ENCODE peak calls at places on chromosomes 12 and 14, in eight cellular contexts. I is OCI-LY7, Q is mammary epithelial cell, U is fibroblast of lung, B is heart left ventricle, E is esophagus squamous epithelium, O is right atrium auricular region, V is uterus. L is an unnamed sample.

GRCh38 chr14:70640938-70641547 is 673 bp upstream of the TTC9 start:
- DNase-seq in I (peak; percentile 85), Q (peak; percentile 64), U (peak; percentile 30), B (peak; percentile 62), E (no peak), O (no peak), V (peak; percentile 26), L (peak; percentile 62)

GRCh38 chr12:70822431-70822830 is 98.1 kb downstream of the PTPRR start:
- DNase-seq in I (no peak), Q (no peak), U (no peak), B (no peak), E (no peak), O (no peak), V (no peak), L (no peak)

GRCh38 chr12:124497658-124498057 is 69.8 kb downstream of the NCOR2 start:
- DNase-seq in I (no peak), Q (peak; percentile 68), U (peak; percentile 91), B (peak; percentile 84), E (no peak), O (peak; percentile 93), V (no peak), L (peak; percentile 35)

GRCh38 chr12:4910502-4911315 is 1.0 kb downstream of the KCNA1 start:
- DNase-seq in I (no peak), Q (no peak), U (peak; percentile 5), B (no peak), E (no peak), O (no peak), V (no peak), L (no peak)

GRCh38 chr14:54347044-54347443 is 49.8 kb upstream of the CDKN3 start:
- DNase-seq in I (no peak), Q (no peak), U (no peak), B (no peak), E (no peak), O (no peak), V (no peak), L (no peak)

GRCh38 chr14:56331815-56332214 is 213.6 kb downstream of the PELI2 start:
- DNase-seq in I (no peak), Q (no peak), U (peak; percentile 65), B (no peak), E (no peak), O (no peak), V (no peak), L (no peak)

GRCh38 chr12:111430418-111431353 is 25.0 kb downstream of the SH2B3 start:
- DNase-seq in I (no peak), Q (no peak), U (no peak), B (no peak), E (no peak), O (no peak), V (no peak), L (no peak)

GRCh38 chr14:89444044-89444443 is 27.0 kb upstream of the FOXN3 start:
- DNase-seq in I (peak; percentile 45), Q (no peak), U (no peak), B (no peak), E (no peak), O (no peak), V (no peak), L (no peak)

GRCh38 chr14:67680121-67680602 is 5.7 kb upstream of the VTI1B start:
- DNase-seq in I (no peak), Q (peak; percentile 81), U (peak; percentile 78), B (no peak), E (no peak), O (no peak), V (no peak), L (peak; percentile 56)

GRCh38 chr14:58298477-58298879 is at the start of gene ARID4A:
- DNase-seq in I (no peak), Q (no peak), U (no peak), B (peak; percentile 86), E (peak; percentile 94), O (no peak), V (no peak), L (no peak)

GRCh38 chr14:72618424-72618823 is 275.5 kb downstream of the DPF3 start:
- DNase-seq in I (no peak), Q (no peak), U (no peak), B (no peak), E (no peak), O (no peak), V (no peak), L (no peak)

GRCh38 chr14:59262717-59263469 is 74.4 kb downstream of the DAAM1 start:
- DNase-seq in I (no peak), Q (no peak), U (no peak), B (no peak), E (no peak), O (no peak), V (no peak), L (peak; percentile 61)

GRCh38 chr12:60394680-60395079 is 798.9 kb downstream of the SLC16A7 start:
- DNase-seq in I (no peak), Q (peak; percentile 79), U (peak; percentile 73), B (no peak), E (no peak), O (no peak), V (no peak), L (no peak)

GRCh38 chr12:93750056-93750455 is 72.9 kb downstream of the CRADD start:
- DNase-seq in I (no peak), Q (no peak), U (no peak), B (no peak), E (no peak), O (no peak), V (no peak), L (no peak)

DNA sequence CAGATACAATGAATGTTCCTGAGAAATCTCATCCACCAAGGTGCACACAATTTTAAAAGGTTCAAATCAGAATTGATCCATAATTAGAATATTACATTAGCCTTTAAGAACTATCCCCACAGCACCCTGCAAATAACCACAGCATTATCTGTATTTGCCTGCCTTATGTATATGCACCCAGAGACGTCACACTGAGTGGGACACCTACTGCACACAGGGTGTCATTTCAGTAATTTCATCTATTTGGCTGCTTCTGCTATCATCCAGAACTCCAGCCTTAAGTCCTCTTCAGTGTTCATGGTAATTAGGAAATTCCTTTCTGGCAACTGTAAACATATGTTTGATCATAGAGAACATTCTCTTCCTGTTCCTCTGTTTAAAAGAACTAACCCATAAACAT is 298.4 kb downstream of the SYT1 start:
- DNase-seq in I (no peak), Q (no peak), U (peak; percentile 8), B (no peak), E (no peak), O (no peak), V (no peak), L (no peak)
- H3K4me3 ChIP-seq in I (no peak overlapping the region), Q (no peak overlapping the region), U (no peak overlapping the region), B (no peak overlapping the region), E (no peak overlapping the region), O (no peak overlapping the region), V (no peak overlapping the region), L (no peak overlapping the region)

GRCh38 chr12:53056296-53056695 is 6.4 kb downstream of the TNS2 start:
- DNase-seq in I (no peak), Q (no peak), U (no peak), B (no peak), E (no peak), O (no peak), V (no peak), L (no peak)

GRCh38 chr12:53058674-53059433 is 9.0 kb downstream of the TNS2 start:
- DNase-seq in I (no peak), Q (no peak), U (no peak), B (peak; percentile 65), E (no peak), O (no peak), V (no peak), L (no peak)

GRCh38 chr12:53057816-53058500 is 8.1 kb downstream of the TNS2 start:
- DNase-seq in I (no peak), Q (no peak), U (no peak), B (peak; percentile 44), E (no peak), O (peak; percentile 58), V (no peak), L (peak; percentile 16)

GRCh38 chr12:53055471-53056266 is 5.8 kb downstream of the TNS2 start:
- DNase-seq in I (no peak), Q (no peak), U (no peak), B (no peak), E (no peak), O (peak; percentile 58), V (no peak), L (no peak)

GRCh38 chr12:53056901-53057300 is 7.0 kb downstream of the TNS2 start:
- DNase-seq in I (no peak), Q (no peak), U (no peak), B (no peak), E (no peak), O (no peak), V (no peak), L (no peak)
- H3K27ac ChIP-seq in I (no peak overlapping the region), Q (no peak overlapping the region), U (no peak overlapping the region), B (no peak overlapping the region), E (peak overlapping the region; percentile 96), O (no peak overlapping the region), V (no peak overlapping the region), L (no peak overlapping the region)

GRCh38 chr12:92570056-92570753 is 132.6 kb upstream of the PLEKHG7 start:
- DNase-seq in I (peak; percentile 85), Q (peak; percentile 80), U (peak; percentile 92), B (no peak), E (no peak), O (peak; percentile 73), V (peak; percentile 81), L (peak; percentile 85)
- H3K4me3 ChIP-seq in I (peak overlapping the region; percentile 22), Q (no peak overlapping the region), U (no peak overlapping the region), B (no peak overlapping the region), E (no peak overlapping the region), O (no peak overlapping the region), V (no peak overlapping the region), L (no peak overlapping the region)

GRCh38 chr14:105061428-105062047 is 3.7 kb downstream of the GPR132 start:
- DNase-seq in I (no peak), Q (no peak), U (no peak), B (peak; percentile 85), E (no peak), O (no peak), V (no peak), L (peak; percentile 3)

GRCh38 chr14:105060751-105061427 is 4.3 kb downstream of the GPR132 start:
- DNase-seq in I (peak; percentile 69), Q (no peak), U (no peak), B (no peak), E (no peak), O (no peak), V (no peak), L (peak; percentile 25)

GRCh38 chr14:105059035-105059916 is 6.0 kb downstream of the GPR132 start:
- DNase-seq in I (no peak), Q (no peak), U (no peak), B (no peak), E (no peak), O (no peak), V (no peak), L (no peak)

GRCh38 chr14:105058521-105059034 is 6.7 kb downstream of the GPR132 start:
- DNase-seq in I (no peak), Q (no peak), U (no peak), B (no peak), E (no peak), O (no peak), V (no peak), L (no peak)

DNA sequence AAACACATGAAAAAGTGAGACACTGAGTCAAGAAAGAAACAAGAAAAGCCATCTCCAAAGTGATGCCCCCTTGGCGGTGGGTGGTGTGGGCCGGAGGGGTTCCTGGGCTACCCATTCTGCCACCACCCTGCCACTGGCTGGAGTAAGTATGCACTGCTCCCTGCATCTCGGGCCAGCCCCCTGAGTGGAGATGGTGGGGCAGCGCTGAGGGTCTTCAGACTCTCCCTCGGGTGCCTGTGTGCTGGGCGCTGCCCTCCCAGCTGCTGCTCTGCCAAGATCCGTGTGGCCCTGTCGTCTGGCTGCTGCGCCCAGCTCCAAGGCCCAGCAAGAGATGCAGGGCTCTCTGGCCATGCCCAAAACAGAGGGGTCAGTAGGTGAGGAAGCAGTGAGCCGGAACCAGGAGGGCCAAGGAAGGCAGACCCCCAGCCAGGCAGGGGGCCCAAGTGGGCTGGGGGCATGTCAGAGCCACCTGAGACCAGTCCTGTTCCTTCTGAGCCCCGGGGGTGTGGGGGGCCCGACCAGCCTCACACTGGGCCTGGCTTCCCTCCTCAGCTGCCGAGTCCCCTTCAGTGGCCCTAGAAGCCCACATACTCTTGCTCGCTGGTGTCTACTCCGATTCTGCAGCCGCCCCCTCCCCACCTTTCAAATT is 5.2 kb downstream of the GPR132 start:
- DNase-seq in I (no peak), Q (no peak), U (no peak), B (no peak), E (no peak), O (no peak), V (no peak), L (no peak)
- H3K27ac ChIP-seq in I (no peak overlapping the region), Q (no peak overlapping the region), U (no peak overlapping the region), B (peak overlapping the region; percentile 95), E (peak overlapping the region; percentile 74), O (peak overlapping the region; percentile 55), V (no peak overlapping the region), L (no peak overlapping the region)